ENCODE peak calls at places on chromosomes 5 and 9, in seven cellular contexts. O, E, Q, M, G, I and N are unnamed samples.
A peak's percentile ranks its signal among the peaks of the same experiment; 100 is the strongest.

GRCh38 chr5:168339151-168340140 is 48.0 kb downstream of the WWC1 start:
- DNase-seq in I (peak; percentile 72), G (no peak), O (no peak), M (no peak), Q (no peak), E (no peak), N (no peak)

GRCh38 chr5:131068893-131069643 is 96.0 kb downstream of the HINT1 start:
- DNase-seq in O (peak; percentile 55), I (no peak), M (no peak), Q (no peak), E (no peak), G (peak; percentile 3), N (peak; percentile 87)

GRCh38 chr9:31355965-31356364 is 1028.5 kb upstream of the ACO1 start:
- DNase-seq in I (peak; percentile 95), M (peak; percentile 42), E (no peak), G (no peak), Q (no peak), O (no peak), N (no peak)

GRCh38 chr9:93267681-93268505 is 84.0 kb downstream of the WNK2 start:
- DNase-seq in G (no peak), O (no peak), I (peak; percentile 43), E (no peak), Q (no peak), M (no peak), N (no peak)

GRCh38 chr5:37938086-37938852 is 98.4 kb upstream of the GDNF start:
- DNase-seq in I (peak; percentile 52), M (no peak), G (no peak), O (no peak), E (no peak), Q (no peak), N (no peak)

GRCh38 chr5:74594172-74595040 is 46.1 kb downstream of the ENC1 start:
- DNase-seq in G (no peak), O (no peak), M (no peak), Q (peak; percentile 18), I (peak; percentile 63), E (no peak), N (peak; percentile 34)

GRCh38 chr5:978051-978450 is 30.6 kb upstream of the NKD2 start:
- DNase-seq in G (no peak), Q (no peak), M (no peak), O (no peak), E (no peak), I (no peak), N (no peak)

GRCh38 chr5:1524481-1524798 is 680 bp upstream of the LPCAT1 start:
- DNase-seq in Q (no peak), E (no peak), I (no peak), O (no peak), G (peak; percentile 22), M (no peak), N (no peak)

GRCh38 chr5:158154226-158155005 is 295.5 kb upstream of the CLINT1 start:
- DNase-seq in E (no peak), M (no peak), G (peak; percentile 90), I (peak; percentile 21), Q (peak; percentile 89), O (no peak), N (no peak)

GRCh38 chr9:1083325-1083913 is 33.3 kb downstream of the DMRT2 start:
- DNase-seq in M (peak; percentile 61), E (peak; percentile 4), G (peak; percentile 44), O (no peak), Q (no peak), I (peak; percentile 39), N (peak; percentile 88)

GRCh38 chr5:177447066-177447610 is 524 bp downstream of the PRR7 start:
- DNase-seq in E (no peak), Q (no peak), G (peak; percentile 76), M (peak; percentile 6), I (peak; percentile 95), O (peak; percentile 72), N (peak; percentile 83)

GRCh38 chr5:100161868-100162267 is 373.3 kb upstream of the FAM174A start:
- DNase-seq in O (no peak), Q (no peak), G (no peak), M (no peak), I (no peak), E (no peak), N (no peak)

GRCh38 chr5:177099422-177100093 is 12.8 kb downstream of the FGFR4 start:
- DNase-seq in Q (no peak), M (no peak), O (no peak), E (no peak), G (no peak), I (peak; percentile 52), N (no peak)

GRCh38 chr5:157998021-157998504 is 139.1 kb upstream of the CLINT1 start:
- DNase-seq in Q (no peak), M (no peak), G (peak; percentile 58), E (no peak), O (no peak), I (no peak), N (no peak)

GRCh38 chr9:128382261-128382660 is 11.1 kb downstream of the URM1 start:
- DNase-seq in E (no peak), Q (no peak), M (no peak), O (no peak), G (no peak), I (no peak), N (peak; percentile 66)

GRCh38 chr9:137406876-137407589 is 15.9 kb downstream of the EXD3 start:
- DNase-seq in M (no peak), I (peak; percentile 75), G (peak; percentile 86), Q (peak; percentile 47), E (peak; percentile 14), O (peak; percentile 37), N (peak; percentile 61)